ENCODE peak calls at places on chromosomes 16 and 17, in five cellular contexts. Q is lower leg skin; W is cardiac muscle cell; U is stimulated activated CD4-positive, alpha-beta T cell treated with anti-CD3 and anti-CD28 coated beads, TNF-alpha, amount 100 ng/mL, for 48 hours; R is skeletal muscle cell. J is an unnamed sample.

GRCh38 chr17:28343491-28343932 is 8.0 kb downstream of the TNFAIP1 start:
- DNase-seq in U (no peak), Q (no peak), W (no peak), R (no peak), J (no peak)

GRCh38 chr17:64328036-64328874 is 62.4 kb downstream of the PECAM1 start:
- DNase-seq in W (peak; percentile 43), R (no peak), U (no peak), Q (no peak), J (peak; percentile 44)

GRCh38 chr16:79415983-79416641 is 184.4 kb downstream of the MAF start:
- DNase-seq in R (no peak), U (no peak), W (no peak), Q (no peak), J (no peak)

GRCh38 chr17:36089888-36090836 is at the start of gene CCL3:
- DNase-seq in Q (no peak), R (no peak), W (no peak), U (peak; percentile 32), J (no peak)

GRCh38 chr16:11034005-11034404 is 89.6 kb downstream of the CLEC16A start:
- DNase-seq in R (peak; percentile 91), U (no peak), W (peak; percentile 94), Q (peak; percentile 89), J (peak; percentile 39)

GRCh38 chr16:30523768-30524574 is 2.4 kb downstream of the ZNF768 start:
- DNase-seq in Q (no peak), U (no peak), R (no peak), W (peak; percentile 69), J (no peak)

GRCh38 chr17:60909405-60909804 is 231.8 kb downstream of the BCAS3 start:
- DNase-seq in U (no peak), R (no peak), Q (no peak), W (no peak), J (peak; percentile 22)

GRCh38 chr17:59914274-59914854 is 21.4 kb downstream of the RPS6KB1 start:
- DNase-seq in R (no peak), W (peak; percentile 63), U (no peak), Q (no peak), J (peak; percentile 61)

J was measured in EH.